ENCODE peak calls at places on chromosomes 4 and X, in seven cellular contexts. One of them, this sample, is unnamed. For H3K4me1, the result is how much of the 10 kb centered on the place peaks cover.

GRCh38 chr4:8771258-8771590 is 100.4 kb downstream of the HMX1 start:
- DNase-seq in uterus: no peak
- DNase-seq in heart left ventricle: no peak
- DNase-seq in astrocyte: no peak
- DNase-seq in ovary: no peak
- DNase-seq in colonic mucosa: no peak
- DNase-seq in SJCRH30: no peak
- DNase-seq in this sample: no peak

GRCh38 chr4:42915484-42915883 is 23.0 kb downstream of the GRXCR1 start:
- DNase-seq in SJCRH30: no peak
- DNase-seq in ovary: no peak
- DNase-seq in colonic mucosa: no peak
- DNase-seq in heart left ventricle: no peak
- DNase-seq in uterus: no peak
- DNase-seq in astrocyte: no peak
- DNase-seq in this sample: no peak

GRCh38 chrX:13911581-13911980 is 94.7 kb upstream of the GPM6B start:
- DNase-seq in colonic mucosa: no peak
- DNase-seq in heart left ventricle: no peak
- DNase-seq in uterus: no peak
- DNase-seq in astrocyte: peak
- DNase-seq in SJCRH30: no peak
- DNase-seq in ovary: no peak
- DNase-seq in this sample: no peak

GRCh38 chrX:23062359-23062758 is 62.6 kb downstream of the DDX53 start:
- DNase-seq in colonic mucosa: no peak
- DNase-seq in uterus: no peak
- DNase-seq in ovary: no peak
- DNase-seq in heart left ventricle: no peak
- DNase-seq in astrocyte: no peak
- DNase-seq in SJCRH30: no peak
- DNase-seq in this sample: no peak

GRCh38 chrX:1529328-1529727 is 7.7 kb downstream of the P2RY8 start:
- DNase-seq in uterus: no peak
- DNase-seq in heart left ventricle: no peak
- DNase-seq in SJCRH30: no peak
- DNase-seq in ovary: no peak
- DNase-seq in astrocyte: no peak
- DNase-seq in colonic mucosa: no peak
- DNase-seq in this sample: no peak

GRCh38 chr4:6124386-6125102 is 75.8 kb downstream of the JAKMIP1 start:
- DNase-seq in uterus: no peak
- DNase-seq in heart left ventricle: no peak
- DNase-seq in ovary: no peak
- DNase-seq in SJCRH30: no peak
- DNase-seq in astrocyte: no peak
- DNase-seq in colonic mucosa: no peak
- DNase-seq in this sample: no peak

GRCh38 chr4:159922119-159922518 is 819.2 kb downstream of the RAPGEF2 start:
- DNase-seq in colonic mucosa: no peak
- DNase-seq in heart left ventricle: no peak
- DNase-seq in ovary: no peak
- DNase-seq in uterus: no peak
- DNase-seq in astrocyte: no peak
- DNase-seq in SJCRH30: no peak
- DNase-seq in this sample: no peak

GRCh38 chr4:2497931-2498330 is 29.0 kb downstream of the RNF4 start:
- DNase-seq in colonic mucosa: no peak
- DNase-seq in SJCRH30: no peak
- DNase-seq in astrocyte: no peak
- DNase-seq in ovary: no peak
- DNase-seq in heart left ventricle: no peak
- DNase-seq in uterus: no peak
- DNase-seq in this sample: no peak

GRCh38 chrX:55143621-55144020 is 54.8 kb downstream of the PAGE2 start:
- DNase-seq in colonic mucosa: no peak
- DNase-seq in ovary: no peak
- DNase-seq in heart left ventricle: no peak
- DNase-seq in SJCRH30: no peak
- DNase-seq in astrocyte: no peak
- DNase-seq in uterus: no peak
- DNase-seq in this sample: no peak

GRCh38 chr4:167000141-167000852 is 234.0 kb downstream of the SPOCK3 start:
- DNase-seq in SJCRH30: no peak
- DNase-seq in astrocyte: peak
- DNase-seq in ovary: no peak
- DNase-seq in heart left ventricle: no peak
- DNase-seq in colonic mucosa: no peak
- DNase-seq in uterus: no peak
- DNase-seq in this sample: no peak

GRCh38 chrX:69618803-69619202 is 2.9 kb downstream of the EDA start:
- DNase-seq in ovary: no peak
- DNase-seq in astrocyte: no peak
- DNase-seq in heart left ventricle: peak
- DNase-seq in colonic mucosa: peak
- DNase-seq in SJCRH30: peak
- DNase-seq in uterus: no peak
- DNase-seq in this sample: peak

GRCh38 chrX:28586891-28587635 is at the start of gene IL1RAPL1:
- DNase-seq in colonic mucosa: no peak
- DNase-seq in uterus: no peak
- DNase-seq in astrocyte: peak
- DNase-seq in SJCRH30: peak
- DNase-seq in heart left ventricle: no peak
- DNase-seq in ovary: no peak
- DNase-seq in this sample: peak

GRCh38 chrX:49884290-49884862 is 5.1 kb downstream of the USP27X start:
- DNase-seq in uterus: peak
- DNase-seq in astrocyte: no peak
- DNase-seq in heart left ventricle: peak
- DNase-seq in ovary: peak
- DNase-seq in colonic mucosa: peak
- DNase-seq in SJCRH30: peak
- DNase-seq in this sample: peak

GRCh38 chr4:100819505-100819904 is 301.7 kb upstream of the EMCN start:
- DNase-seq in ovary: no peak
- DNase-seq in heart left ventricle: no peak
- DNase-seq in uterus: no peak
- DNase-seq in astrocyte: no peak
- DNase-seq in colonic mucosa: no peak
- DNase-seq in SJCRH30: no peak
- DNase-seq in this sample: no peak

GRCh38 chr4:61312526-61312925 is 112.4 kb downstream of the ADGRL3 start:
- DNase-seq in astrocyte: peak
- DNase-seq in SJCRH30: no peak
- DNase-seq in uterus: no peak
- DNase-seq in colonic mucosa: no peak
- DNase-seq in heart left ventricle: no peak
- DNase-seq in ovary: no peak
- DNase-seq in this sample: no peak

GRCh38 chr4:89752932-89753598 is 83.9 kb downstream of the SNCA start:
- DNase-seq in SJCRH30: peak
- DNase-seq in colonic mucosa: no peak
- DNase-seq in uterus: peak
- DNase-seq in astrocyte: peak
- DNase-seq in heart left ventricle: no peak
- DNase-seq in ovary: peak
- DNase-seq in this sample: no peak
- H3K4me1 ChIP-seq in SJCRH30: half or more
- H3K4me1 ChIP-seq in colonic mucosa: under half
- H3K4me1 ChIP-seq in uterus: under half
- H3K4me1 ChIP-seq in astrocyte: under half
- H3K4me1 ChIP-seq in heart left ventricle: under half
- H3K4me1 ChIP-seq in ovary: under half
- H3K4me1 ChIP-seq in this sample: under half

DNA sequence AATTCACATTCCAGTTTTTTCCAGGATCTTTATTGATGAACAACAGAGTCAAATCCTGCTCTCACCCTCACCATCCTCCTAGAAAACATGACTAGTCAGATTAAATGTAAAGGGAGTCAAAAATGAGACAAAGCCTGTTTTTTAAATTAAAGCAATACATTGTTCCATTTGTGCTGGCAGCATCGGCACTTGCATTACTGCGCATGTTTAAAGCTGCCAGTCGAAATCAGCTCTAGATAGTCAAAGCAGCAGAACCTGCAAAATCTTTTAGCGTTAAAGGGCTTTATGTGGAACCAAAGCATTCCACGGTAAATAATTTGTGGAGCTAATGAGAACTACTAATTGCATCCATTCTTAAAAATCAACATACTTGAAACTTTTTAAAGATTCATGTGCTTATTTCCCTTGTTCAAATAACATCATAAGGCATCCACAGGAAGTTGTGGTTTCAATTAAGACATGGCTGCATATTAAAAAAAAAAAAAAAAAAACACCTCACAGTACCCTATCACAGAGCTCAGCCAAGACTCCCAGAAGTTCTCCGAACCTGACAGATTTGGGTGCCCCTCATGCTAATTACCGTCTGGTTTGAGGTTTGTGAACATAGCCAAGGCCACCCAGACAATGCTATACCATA is 82.2 kb downstream of the SH3KBP1 start:
- DNase-seq in SJCRH30: no peak
- DNase-seq in colonic mucosa: no peak
- DNase-seq in astrocyte: no peak
- DNase-seq in heart left ventricle: no peak
- DNase-seq in uterus: no peak
- DNase-seq in ovary: no peak
- DNase-seq in this sample: no peak
- H3K4me1 ChIP-seq in SJCRH30: under half
- H3K4me1 ChIP-seq in colonic mucosa: under half
- H3K4me1 ChIP-seq in astrocyte: under half
- H3K4me1 ChIP-seq in heart left ventricle: under half
- H3K4me1 ChIP-seq in uterus: under half
- H3K4me1 ChIP-seq in ovary: under half
- H3K4me1 ChIP-seq in this sample: under half

DNA sequence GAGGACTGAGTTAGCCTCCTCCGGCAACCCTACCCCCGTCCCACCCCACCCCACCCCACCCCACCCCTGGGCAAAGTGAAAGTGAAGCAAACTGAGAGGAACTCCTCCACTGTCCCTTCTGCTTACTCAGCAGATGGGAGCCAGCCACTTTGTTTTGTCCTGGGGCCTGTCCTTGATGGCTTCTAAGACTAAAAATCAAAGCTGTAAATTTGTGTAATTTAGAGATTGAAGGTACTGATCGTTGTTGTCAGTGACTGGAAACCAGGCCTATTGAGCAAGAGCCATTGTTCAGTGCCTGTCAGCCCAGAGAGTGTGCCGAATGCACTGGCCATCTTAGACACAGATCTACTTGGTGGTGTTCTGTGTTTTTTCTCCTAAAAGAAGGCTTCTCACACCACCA is 161.9 kb downstream of the CBR4 start:
- DNase-seq in colonic mucosa: no peak
- DNase-seq in astrocyte: no peak
- DNase-seq in SJCRH30: no peak
- DNase-seq in uterus: no peak
- DNase-seq in ovary: no peak
- DNase-seq in heart left ventricle: no peak
- DNase-seq in this sample: peak
- H3K4me1 ChIP-seq in colonic mucosa: under half
- H3K4me1 ChIP-seq in astrocyte: under half
- H3K4me1 ChIP-seq in SJCRH30: under half
- H3K4me1 ChIP-seq in uterus: under half
- H3K4me1 ChIP-seq in ovary: under half
- H3K4me1 ChIP-seq in heart left ventricle: under half
- H3K4me1 ChIP-seq in this sample: under half

GRCh38 chr4:186159613-186160012 is 31.8 kb upstream of the CYP4V2 start:
- DNase-seq in SJCRH30: no peak
- DNase-seq in colonic mucosa: no peak
- DNase-seq in astrocyte: no peak
- DNase-seq in ovary: no peak
- DNase-seq in uterus: no peak
- DNase-seq in heart left ventricle: no peak
- DNase-seq in this sample: no peak
- H3K4me1 ChIP-seq in SJCRH30: under half
- H3K4me1 ChIP-seq in colonic mucosa: under half
- H3K4me1 ChIP-seq in astrocyte: under half
- H3K4me1 ChIP-seq in ovary: under half
- H3K4me1 ChIP-seq in uterus: under half
- H3K4me1 ChIP-seq in heart left ventricle: under half
- H3K4me1 ChIP-seq in this sample: under half

DNA sequence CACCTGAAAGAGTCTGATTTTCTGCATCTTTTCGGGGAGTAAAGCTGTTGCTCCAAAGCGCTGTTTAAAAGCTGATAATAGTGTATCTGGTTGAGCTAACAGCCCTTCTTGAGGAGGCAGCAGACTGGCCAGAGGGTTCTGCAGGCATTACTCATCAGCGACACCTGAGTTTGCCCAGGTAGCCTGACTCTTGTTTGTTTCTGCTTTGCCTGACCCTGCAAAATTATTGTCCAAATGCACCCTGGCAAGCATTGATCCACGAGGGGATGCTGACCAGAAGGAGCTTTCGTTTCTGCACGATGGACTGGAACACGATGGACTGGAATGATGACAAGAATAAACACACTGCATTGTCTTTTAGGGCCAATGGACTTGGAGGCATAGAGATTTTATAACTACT is 6.2 kb downstream of the CD99 start:
- DNase-seq in astrocyte: no peak
- DNase-seq in colonic mucosa: no peak
- DNase-seq in uterus: no peak
- DNase-seq in ovary: no peak
- DNase-seq in heart left ventricle: no peak
- DNase-seq in SJCRH30: no peak
- DNase-seq in this sample: no peak
- H3K4me1 ChIP-seq in astrocyte: under half
- H3K4me1 ChIP-seq in colonic mucosa: under half
- H3K4me1 ChIP-seq in uterus: under half
- H3K4me1 ChIP-seq in ovary: under half
- H3K4me1 ChIP-seq in heart left ventricle: half or more
- H3K4me1 ChIP-seq in SJCRH30: under half
- H3K4me1 ChIP-seq in this sample: half or more